ENCODE peak calls at places on chromosomes 13 and 19, in ten cellular contexts. E, L, O, V, I, M, H, J, T and K are unnamed samples.

GRCh38 chr13:27625839-27626238 is 4.1 kb downstream of the POLR1D start:
- DNase-seq in V (no peak), T (no peak), O (no peak), L (no peak), E (no peak), I (no peak), J (no peak), M (no peak), H (no peak), K (no peak)

GRCh38 chr13:31394491-31394890 is 194.7 kb downstream of the B3GLCT start:
- DNase-seq in M (no peak), I (no peak), E (no peak), V (no peak), H (no peak), O (no peak), J (no peak), L (peak), T (no peak), K (no peak)

GRCh38 chr13:82688400-82688999 is 1193.8 kb downstream of the SLITRK1 start:
- DNase-seq in H (no peak), E (no peak), T (no peak), I (no peak), O (no peak), V (no peak), L (no peak), M (no peak), J (no peak), K (no peak)

GRCh38 chr19:46849610-46850009 is 1.0 kb downstream of the AP2S1 start:
- DNase-seq in O (peak), M (no peak), J (no peak), V (peak), H (no peak), T (no peak), I (no peak), E (no peak), L (no peak), K (no peak)

GRCh38 chr13:51549050-51549449 is 35.2 kb upstream of the WDFY2 start:
- DNase-seq in I (no peak), V (peak), L (no peak), O (peak), M (no peak), H (no peak), T (no peak), E (no peak), J (no peak), K (no peak)

GRCh38 chr13:82993417-82993816 is 888.9 kb downstream of the SLITRK1 start:
- DNase-seq in E (no peak), J (no peak), V (no peak), T (no peak), M (no peak), H (no peak), I (no peak), L (no peak), O (no peak), K (no peak)

GRCh38 chr13:42883771-42884170 is 102.4 kb downstream of the FAM216B start:
- DNase-seq in V (peak), T (peak), J (no peak), O (peak), I (no peak), E (no peak), M (no peak), L (peak), H (no peak), K (no peak)

GRCh38 chr19:28519950-28520861 is 692.7 kb downstream of the UQCRFS1 start:
- DNase-seq in L (no peak), M (no peak), E (no peak), I (no peak), V (no peak), T (no peak), O (no peak), H (no peak), J (no peak), K (no peak)

GRCh38 chr19:5141278-5141925 is 172.5 kb downstream of the KDM4B start:
- DNase-seq in J (no peak), M (no peak), E (no peak), H (no peak), T (no peak), V (no peak), I (no peak), O (no peak), L (no peak), K (no peak)

GRCh38 chr13:113978741-113979481 is 5.0 kb upstream of the C13orf46 start:
- DNase-seq in H (no peak), V (no peak), L (no peak), O (no peak), T (no peak), M (no peak), J (no peak), E (no peak), I (no peak), K (no peak)

GRCh38 chr19:23558541-23558940 is 128.5 kb downstream of the ZNF675 start:
- DNase-seq in M (no peak), H (no peak), E (no peak), L (no peak), T (no peak), I (no peak), J (no peak), V (no peak), O (no peak), K (no peak)

GRCh38 chr19:4208385-4209094 is 20.8 kb upstream of the EBI3 start:
- DNase-seq in V (peak), L (no peak), T (no peak), J (no peak), O (peak), E (no peak), I (no peak), M (no peak), H (no peak), K (no peak)